ENCODE peak calls at places on chromosomes 4 and X, in eight cellular contexts. One of them, this sample, is unnamed.

GRCh38 chr4:15914736-15915135 is 23.8 kb downstream of the FGFBP1 start:
- DNase-seq in HepG2: no peak
- DNase-seq in K562: no peak
- DNase-seq in HCT116: no peak
- DNase-seq in GM23338: no peak
- DNase-seq in H1: no peak
- DNase-seq in GM12878: no peak
- DNase-seq in endothelial cell of umbilical vein: no peak
- DNase-seq in this sample: no peak

GRCh38 chrX:30615229-30615628 is 37.7 kb upstream of the TASL start:
- DNase-seq in HepG2: no peak
- DNase-seq in K562: no peak
- DNase-seq in HCT116: no peak
- DNase-seq in GM23338: no peak
- DNase-seq in H1: no peak
- DNase-seq in GM12878: no peak
- DNase-seq in endothelial cell of umbilical vein: no peak
- DNase-seq in this sample: no peak

GRCh38 chr4:174216935-174217272 is 66.6 kb downstream of the FBXO8 start:
- DNase-seq in HepG2: no peak
- DNase-seq in K562: no peak
- DNase-seq in HCT116: no peak
- DNase-seq in GM23338: peak; percentile 17
- DNase-seq in H1: no peak
- DNase-seq in GM12878: no peak
- DNase-seq in endothelial cell of umbilical vein: no peak
- DNase-seq in this sample: no peak

GRCh38 chr4:144738649-144739048 is 92.7 kb downstream of the HHIP start:
- DNase-seq in HepG2: no peak
- DNase-seq in K562: no peak
- DNase-seq in HCT116: no peak
- DNase-seq in GM23338: no peak
- DNase-seq in H1: no peak
- DNase-seq in GM12878: no peak
- DNase-seq in endothelial cell of umbilical vein: no peak
- DNase-seq in this sample: no peak

GRCh38 chr4:105389167-105389566 is 84.7 kb downstream of the PPA2 start:
- DNase-seq in HepG2: no peak
- DNase-seq in K562: no peak
- DNase-seq in HCT116: no peak
- DNase-seq in GM23338: no peak
- DNase-seq in H1: no peak
- DNase-seq in GM12878: no peak
- DNase-seq in endothelial cell of umbilical vein: no peak
- DNase-seq in this sample: no peak

GRCh38 chr4:118968006-118968405 is 79.4 kb downstream of the SYNPO2 start:
- DNase-seq in HepG2: no peak
- DNase-seq in K562: no peak
- DNase-seq in HCT116: no peak
- DNase-seq in GM23338: peak; percentile 86
- DNase-seq in H1: no peak
- DNase-seq in GM12878: peak; percentile 67
- DNase-seq in endothelial cell of umbilical vein: peak; percentile 38
- DNase-seq in this sample: no peak

GRCh38 chrX:70219938-70220764 is 14.3 kb upstream of the AWAT1 start:
- DNase-seq in HepG2: peak; percentile 80
- DNase-seq in K562: peak; percentile 32
- DNase-seq in HCT116: peak; percentile 50
- DNase-seq in GM23338: no peak
- DNase-seq in H1: no peak
- DNase-seq in GM12878: no peak
- DNase-seq in endothelial cell of umbilical vein: peak; percentile 47
- DNase-seq in this sample: no peak

GRCh38 chr4:17347445-17347844 is 164.4 kb downstream of the QDPR start:
- DNase-seq in HepG2: peak; percentile 39
- DNase-seq in K562: peak; percentile 17
- DNase-seq in HCT116: peak; percentile 16
- DNase-seq in GM23338: peak; percentile 81
- DNase-seq in H1: peak; percentile 55
- DNase-seq in GM12878: no peak
- DNase-seq in endothelial cell of umbilical vein: peak; percentile 40
- DNase-seq in this sample: no peak

GRCh38 chr4:122603156-122603574 is 17.7 kb downstream of the IL21 start:
- DNase-seq in HepG2: no peak
- DNase-seq in K562: peak; percentile 44
- DNase-seq in HCT116: no peak
- DNase-seq in GM23338: no peak
- DNase-seq in H1: no peak
- DNase-seq in GM12878: no peak
- DNase-seq in endothelial cell of umbilical vein: no peak
- DNase-seq in this sample: no peak

GRCh38 chrX:39757971-39758370 is 339.8 kb downstream of the BCOR start:
- DNase-seq in HepG2: no peak
- DNase-seq in K562: no peak
- DNase-seq in HCT116: no peak
- DNase-seq in GM23338: no peak
- DNase-seq in H1: no peak
- DNase-seq in GM12878: no peak
- DNase-seq in endothelial cell of umbilical vein: peak; percentile 87
- DNase-seq in this sample: no peak

GRCh38 chr4:106358899-106359298 is 9.7 kb downstream of the GIMD1 start:
- DNase-seq in HepG2: no peak
- DNase-seq in K562: no peak
- DNase-seq in HCT116: no peak
- DNase-seq in GM23338: no peak
- DNase-seq in H1: no peak
- DNase-seq in GM12878: no peak
- DNase-seq in endothelial cell of umbilical vein: no peak
- DNase-seq in this sample: no peak

GRCh38 chr4:86560447-86560846 is 33.7 kb upstream of the PTPN13 start:
- DNase-seq in HepG2: no peak
- DNase-seq in K562: no peak
- DNase-seq in HCT116: no peak
- DNase-seq in GM23338: no peak
- DNase-seq in H1: no peak
- DNase-seq in GM12878: no peak
- DNase-seq in endothelial cell of umbilical vein: no peak
- DNase-seq in this sample: peak; percentile 87

GRCh38 chr4:184156169-184156568 is 61.5 kb downstream of the ENPP6 start:
- DNase-seq in HepG2: no peak
- DNase-seq in K562: no peak
- DNase-seq in HCT116: no peak
- DNase-seq in GM23338: no peak
- DNase-seq in H1: no peak
- DNase-seq in GM12878: no peak
- DNase-seq in endothelial cell of umbilical vein: no peak
- DNase-seq in this sample: no peak
- TF ChIP-seq POLR2AphosphoS5 in HepG2: no peak
- TF ChIP-seq POLR2AphosphoS5 in K562: no peak
- TF ChIP-seq POLR2AphosphoS5 in HCT116: no peak
- TF ChIP-seq POLR2AphosphoS5 in GM23338: no peak
- TF ChIP-seq POLR2AphosphoS5 in H1: no peak
- TF ChIP-seq POLR2AphosphoS5 in GM12878: no peak
- TF ChIP-seq POLR2AphosphoS5 in endothelial cell of umbilical vein: no peak
- TF ChIP-seq POLR2AphosphoS5 in this sample: no peak

GRCh38 chrX:46573896-46574336 is 351 bp downstream of the CHST7 start:
- DNase-seq in HepG2: peak; percentile 53
- DNase-seq in K562: no peak
- DNase-seq in HCT116: no peak
- DNase-seq in GM23338: peak; percentile 77
- DNase-seq in H1: peak; percentile 69
- DNase-seq in GM12878: no peak
- DNase-seq in endothelial cell of umbilical vein: peak; percentile 63
- DNase-seq in this sample: no peak

GRCh38 chrX:46574941-46575381 is 1.4 kb downstream of the CHST7 start:
- DNase-seq in HepG2: no peak
- DNase-seq in K562: no peak
- DNase-seq in HCT116: no peak
- DNase-seq in GM23338: peak; percentile 37
- DNase-seq in H1: no peak
- DNase-seq in GM12878: no peak
- DNase-seq in endothelial cell of umbilical vein: peak; percentile 26
- DNase-seq in this sample: no peak

GRCh38 chrX:46573331-46573895 is at the start of gene CHST7:
- DNase-seq in HepG2: peak; percentile 54
- DNase-seq in K562: no peak
- DNase-seq in HCT116: peak; percentile 46
- DNase-seq in GM23338: peak; percentile 76
- DNase-seq in H1: no peak
- DNase-seq in GM12878: no peak
- DNase-seq in endothelial cell of umbilical vein: peak; percentile 75
- DNase-seq in this sample: no peak

GRCh38 chrX:46575586-46575985 is 2.0 kb downstream of the CHST7 start:
- DNase-seq in HepG2: no peak
- DNase-seq in K562: no peak
- DNase-seq in HCT116: no peak
- DNase-seq in GM23338: no peak
- DNase-seq in H1: no peak
- DNase-seq in GM12878: no peak
- DNase-seq in endothelial cell of umbilical vein: peak; percentile 30
- DNase-seq in this sample: no peak

GRCh38 chrX:46574337-46574940 is 874 bp downstream of the CHST7 start:
- DNase-seq in HepG2: peak; percentile 12
- DNase-seq in K562: no peak
- DNase-seq in HCT116: no peak
- DNase-seq in GM23338: peak; percentile 38
- DNase-seq in H1: peak; percentile 58
- DNase-seq in GM12878: no peak
- DNase-seq in endothelial cell of umbilical vein: peak; percentile 29
- DNase-seq in this sample: no peak
- TF ChIP-seq EZH2 in HepG2: no peak
- TF ChIP-seq EZH2 in K562: no peak
- TF ChIP-seq EZH2 in HCT116: no peak
- TF ChIP-seq EZH2 in GM23338: no peak
- TF ChIP-seq EZH2 in H1: no peak
- TF ChIP-seq EZH2 in GM12878: no peak
- TF ChIP-seq EZH2 in endothelial cell of umbilical vein: no peak
- TF ChIP-seq EZH2 in this sample: no peak

DNA sequence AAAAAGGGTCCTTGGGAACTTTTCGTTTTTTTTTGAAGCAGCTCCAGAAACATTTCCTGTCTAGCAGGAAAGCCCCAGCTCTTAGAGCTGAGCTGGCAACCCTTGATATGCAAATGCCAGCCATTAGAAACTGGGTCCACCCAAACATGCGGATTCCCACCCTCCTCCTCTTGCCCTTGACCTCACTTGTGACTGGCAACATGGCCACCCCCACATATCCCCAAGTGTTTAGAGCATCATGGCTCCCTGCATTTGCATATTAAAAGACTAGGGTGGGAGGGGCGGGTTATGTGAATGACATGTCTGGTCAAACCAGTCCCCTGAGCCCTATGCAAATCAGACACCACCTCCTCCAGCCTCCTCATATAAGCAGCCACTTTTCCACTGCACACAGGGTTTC is 671.1 kb downstream of the FAT4 start:
- DNase-seq in HepG2: no peak
- DNase-seq in K562: no peak
- DNase-seq in HCT116: no peak
- DNase-seq in GM23338: peak; percentile 88
- DNase-seq in H1: no peak
- DNase-seq in GM12878: peak; percentile 23
- DNase-seq in endothelial cell of umbilical vein: no peak
- DNase-seq in this sample: no peak
- H3K27ac ChIP-seq in HepG2: no peak overlapping the region
- H3K27ac ChIP-seq in K562: peak overlapping the region; percentile 58
- H3K27ac ChIP-seq in HCT116: no peak overlapping the region
- H3K27ac ChIP-seq in GM23338: no peak overlapping the region
- H3K27ac ChIP-seq in H1: no peak overlapping the region
- H3K27ac ChIP-seq in GM12878: no peak overlapping the region
- H3K27ac ChIP-seq in endothelial cell of umbilical vein: no peak overlapping the region
- H3K27ac ChIP-seq in this sample: peak overlapping the region; percentile 88

GRCh38 chr4:9996319-9997110 is 24.8 kb downstream of the SLC2A9 start:
- DNase-seq in HepG2: no peak
- DNase-seq in K562: no peak
- DNase-seq in HCT116: no peak
- DNase-seq in GM23338: no peak
- DNase-seq in H1: no peak
- DNase-seq in GM12878: no peak
- DNase-seq in endothelial cell of umbilical vein: peak; percentile 36
- DNase-seq in this sample: no peak
- TF ChIP-seq POLR2AphosphoS5 in HepG2: no peak
- TF ChIP-seq POLR2AphosphoS5 in K562: no peak
- TF ChIP-seq POLR2AphosphoS5 in HCT116: no peak
- TF ChIP-seq POLR2AphosphoS5 in GM23338: no peak
- TF ChIP-seq POLR2AphosphoS5 in H1: no peak
- TF ChIP-seq POLR2AphosphoS5 in GM12878: no peak
- TF ChIP-seq POLR2AphosphoS5 in endothelial cell of umbilical vein: no peak
- TF ChIP-seq POLR2AphosphoS5 in this sample: no peak

DNA sequence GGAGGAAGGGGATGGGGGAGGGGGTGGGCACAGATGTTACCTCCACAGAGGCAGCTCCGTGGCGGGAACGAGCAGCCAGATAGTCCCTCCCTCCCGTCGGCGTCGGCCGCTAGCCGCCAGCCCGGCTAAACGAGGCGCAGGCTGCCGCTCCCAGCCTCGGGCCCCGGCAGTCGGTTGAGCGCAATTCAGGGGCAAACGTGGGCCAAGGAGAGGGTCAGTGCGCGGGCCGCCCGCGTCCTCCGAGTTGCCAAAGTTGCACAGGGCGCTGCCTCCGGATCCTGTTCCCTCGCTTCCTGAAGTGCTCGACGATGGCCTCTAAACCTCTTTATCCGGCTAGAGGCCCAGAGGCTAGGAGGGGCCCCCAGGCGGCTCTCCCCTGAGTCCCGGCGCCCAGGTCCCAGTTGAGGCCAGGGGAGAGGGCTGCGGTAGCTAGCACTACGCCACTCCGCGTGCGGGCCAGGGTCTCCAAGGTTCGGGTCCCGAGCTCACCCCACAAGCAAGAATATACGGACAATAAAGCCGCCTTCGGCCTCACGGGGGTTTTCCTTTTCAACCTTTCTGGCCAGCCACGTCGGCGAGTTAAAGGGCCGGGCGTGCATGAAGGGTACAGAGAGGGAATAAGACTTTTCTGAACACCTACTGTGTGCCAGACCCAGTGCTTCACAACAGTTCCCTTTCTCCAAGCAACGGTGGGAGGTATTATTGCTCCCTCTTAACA is 138.7 kb upstream of the ZIC3 start:
- DNase-seq in HepG2: no peak
- DNase-seq in K562: no peak
- DNase-seq in HCT116: no peak
- DNase-seq in GM23338: peak; percentile 48
- DNase-seq in H1: peak; percentile 52
- DNase-seq in GM12878: no peak
- DNase-seq in endothelial cell of umbilical vein: no peak
- DNase-seq in this sample: no peak
- TF ChIP-seq EZH2 in HepG2: no peak
- TF ChIP-seq EZH2 in K562: no peak
- TF ChIP-seq EZH2 in HCT116: no peak
- TF ChIP-seq EZH2 in GM23338: peak; percentile 24
- TF ChIP-seq EZH2 in H1: no peak
- TF ChIP-seq EZH2 in GM12878: no peak
- TF ChIP-seq EZH2 in endothelial cell of umbilical vein: no peak
- TF ChIP-seq EZH2 in this sample: no peak

This sample was measured in SK-N-MC.